ENCODE peak calls at places on chromosomes 2 and 18, in four cellular contexts. L, X, N and V are unnamed samples.

GRCh38 chr2:149741646-149742045 is 154.1 kb upstream of the MMADHC start:
- DNase-seq in L (peak; percentile 89), N (peak; percentile 76), X (no peak), V (peak; percentile 59)

GRCh38 chr2:223797811-223798721 is 39.3 kb downstream of the AP1S3 start:
- DNase-seq in N (no peak), X (no peak), L (peak; percentile 62), V (peak; percentile 16)

GRCh38 chr2:182862003-182862402 is 4.4 kb downstream of the FRZB start:
- DNase-seq in X (no peak), N (no peak), L (no peak), V (no peak)

GRCh38 chr2:12767541-12767940 is 50.8 kb downstream of the TRIB2 start:
- DNase-seq in X (no peak), N (no peak), L (no peak), V (no peak)

GRCh38 chr2:127324635-127325034 is 30.7 kb upstream of the ERCC3 start:
- DNase-seq in L (peak; percentile 57), X (no peak), N (peak; percentile 5), V (no peak)

GRCh38 chr2:158501301-158501700 is 44.5 kb downstream of the PKP4 start:
- DNase-seq in L (no peak), N (no peak), X (no peak), V (peak; percentile 11)

GRCh38 chr2:75481041-75481836 is 79.5 kb downstream of the EVA1A start:
- DNase-seq in N (no peak), X (no peak), L (no peak), V (peak; percentile 26)

GRCh38 chr2:97644023-97644717 is 1.7 kb upstream of the COX5B start:
- DNase-seq in N (no peak), L (no peak), X (no peak), V (no peak)

GRCh38 chr18:2114765-2115164 is 456.5 kb downstream of the METTL4 start:
- DNase-seq in L (no peak), X (no peak), N (no peak), V (no peak)

GRCh38 chr2:110211938-110212858 is at the start of gene MTLN:
- DNase-seq in N (no peak), X (peak; percentile 39), L (no peak), V (peak; percentile 76)

GRCh38 chr2:102436284-102436683 is 13.3 kb downstream of the IL18RAP start:
- DNase-seq in X (peak; percentile 5), N (peak; percentile 61), L (peak; percentile 34), V (no peak)

GRCh38 chr2:20925265-20925889 is 102.5 kb upstream of the LDAH start:
- DNase-seq in N (no peak), X (no peak), L (no peak), V (peak; percentile 8)

GRCh38 chr2:113174369-113174735 is 581 bp downstream of the PSD4 start:
- DNase-seq in L (no peak), N (no peak), X (no peak), V (no peak)

GRCh38 chr2:60519259-60519863 is 34.1 kb downstream of the BCL11A start:
- DNase-seq in N (no peak), L (no peak), X (no peak), V (no peak)

GRCh38 chr2:241025639-241026038 is 27.2 kb downstream of the SNED1 start:
- DNase-seq in X (no peak), N (no peak), L (no peak), V (no peak)

GRCh38 chr2:20674974-20675679 is 8.2 kb downstream of the GDF7 start:
- DNase-seq in X (no peak), N (peak; percentile 25), L (peak; percentile 65), V (peak; percentile 89)

GRCh38 chr2:109024477-109024876 is 35.5 kb upstream of the EDAR start:
- DNase-seq in L (no peak), X (no peak), N (no peak), V (no peak)

GRCh38 chr2:182426082-182426914 is 538 bp downstream of the PDE1A start:
- DNase-seq in X (no peak), N (no peak), L (no peak), V (no peak)

GRCh38 chr2:216508229-216508628 is 9.6 kb downstream of the RPL37A start:
- DNase-seq in N (no peak), X (no peak), L (no peak), V (no peak)

GRCh38 chr2:133266075-133266925 is 302.0 kb downstream of the NCKAP5 start:
- DNase-seq in X (no peak), L (no peak), N (no peak), V (peak; percentile 35)

GRCh38 chr18:13176847-13177246 is 41.7 kb upstream of the LDLRAD4 start:
- DNase-seq in X (no peak), L (no peak), N (no peak), V (no peak)
- H3K4me3 ChIP-seq in X (no peak overlapping the region), L (no peak overlapping the region), N (no peak overlapping the region), V (no peak overlapping the region)

DNA sequence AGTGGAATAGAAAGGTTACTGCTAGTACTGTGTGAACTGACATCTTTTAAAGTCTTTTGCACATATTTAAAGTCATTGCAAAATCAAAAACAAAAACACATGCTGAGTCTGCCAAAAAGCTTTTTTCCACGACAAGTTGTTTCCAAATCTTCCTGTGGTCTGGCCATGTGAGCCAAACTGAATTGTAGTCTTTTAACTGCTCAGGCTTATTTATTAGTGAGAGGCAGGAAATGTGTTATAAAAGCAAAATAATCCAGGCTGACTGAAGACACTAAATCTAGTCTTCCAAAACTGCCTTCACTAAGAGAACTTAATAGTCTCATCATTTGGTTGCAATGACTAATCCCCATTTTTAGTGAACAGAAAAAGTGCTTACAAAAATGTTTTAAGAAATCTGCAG is 2.3 kb downstream of the KRCC1 start:
- DNase-seq in X (no peak), N (no peak), L (no peak), V (no peak)
- H3K4me3 ChIP-seq in X (no peak overlapping the region), N (no peak overlapping the region), L (no peak overlapping the region), V (no peak overlapping the region)

GRCh38 chr18:31042391-31043181 is at the start of gene DSC3:
- DNase-seq in N (no peak), L (no peak), X (no peak), V (no peak)

GRCh38 chr18:31043709-31044108 is 1.2 kb upstream of the DSC3 start:
- DNase-seq in L (no peak), X (no peak), N (no peak), V (no peak)

GRCh38 chr18:31040982-31041345 is 1.6 kb downstream of the DSC3 start:
- DNase-seq in L (no peak), N (no peak), X (no peak), V (no peak)

GRCh38 chr18:31041346-31042067 is 1.0 kb downstream of the DSC3 start:
- DNase-seq in L (no peak), X (no peak), N (no peak), V (no peak)

GRCh38 chr18:31042068-31042390 is 513 bp downstream of the DSC3 start:
- DNase-seq in L (no peak), X (no peak), N (no peak), V (no peak)
- H3K4me3 ChIP-seq in L (peak overlapping the region; percentile 39), X (no peak overlapping the region), N (peak overlapping the region; percentile 40), V (no peak overlapping the region)

GRCh38 chr2:201234167-201235139 is 25.9 kb upstream of the CASP8 start:
- DNase-seq in N (no peak), X (no peak), L (peak; percentile 13), V (no peak)

GRCh38 chr2:201233192-201234166 is 26.9 kb upstream of the CASP8 start:
- DNase-seq in L (no peak), X (peak; percentile 73), N (no peak), V (peak; percentile 70)

GRCh38 chr2:201232125-201232815 is 28.1 kb upstream of the CASP8 start:
- DNase-seq in N (peak; percentile 77), L (peak; percentile 44), X (peak; percentile 81), V (peak; percentile 90)

GRCh38 chr2:201237486-201238241 is 22.7 kb upstream of the CASP8 start:
- DNase-seq in X (no peak), N (no peak), L (no peak), V (peak; percentile 36)

DNA sequence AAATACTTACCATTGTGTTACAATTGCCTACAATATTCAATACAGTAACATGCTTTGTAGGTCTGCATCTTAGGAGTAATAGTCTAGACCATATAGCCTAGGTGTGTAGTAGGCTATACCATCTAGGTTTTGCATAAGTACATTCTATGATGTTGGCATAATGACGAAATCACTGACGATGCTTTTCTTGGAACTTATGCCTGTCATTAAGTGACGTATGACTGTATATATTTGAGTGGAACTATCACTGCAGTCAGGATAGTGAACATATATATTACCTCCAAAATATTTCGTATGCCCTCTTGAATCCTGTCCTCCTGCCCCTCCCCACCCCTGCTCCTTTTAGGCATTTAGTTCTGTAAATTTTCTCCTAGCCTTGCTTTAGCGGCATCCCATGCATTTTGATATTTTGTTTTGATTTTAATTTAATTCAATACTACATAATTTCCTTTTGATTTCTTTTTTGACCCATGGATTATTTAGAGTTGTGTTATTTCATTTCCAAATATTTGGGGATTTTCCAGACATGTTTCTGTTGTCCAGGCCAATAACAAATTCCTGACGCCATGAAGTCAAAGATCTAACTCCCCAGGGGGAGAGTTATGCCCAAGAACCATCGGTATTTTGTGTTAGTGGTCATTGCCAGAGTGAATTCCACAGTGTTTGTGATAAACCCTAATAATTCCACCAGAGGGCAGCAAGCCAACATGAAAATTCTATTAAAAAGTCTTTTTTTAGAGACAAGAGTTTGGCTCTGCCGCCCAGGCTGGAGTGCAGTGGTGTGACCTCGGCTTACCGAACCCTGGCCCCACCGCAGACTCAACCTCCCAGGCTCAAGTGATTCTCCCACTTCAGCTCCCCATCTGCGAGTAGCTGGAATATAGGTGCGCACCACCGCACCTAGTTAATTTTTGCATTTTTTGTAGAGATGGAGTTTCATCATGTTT is 24.2 kb upstream of the CASP8 start:
- DNase-seq in L (peak; percentile 84), N (no peak), X (peak; percentile 28), V (peak; percentile 55)
- H3K4me3 ChIP-seq in L (no peak overlapping the region), N (no peak overlapping the region), X (peak overlapping the region; percentile 56), V (no peak overlapping the region)

DNA sequence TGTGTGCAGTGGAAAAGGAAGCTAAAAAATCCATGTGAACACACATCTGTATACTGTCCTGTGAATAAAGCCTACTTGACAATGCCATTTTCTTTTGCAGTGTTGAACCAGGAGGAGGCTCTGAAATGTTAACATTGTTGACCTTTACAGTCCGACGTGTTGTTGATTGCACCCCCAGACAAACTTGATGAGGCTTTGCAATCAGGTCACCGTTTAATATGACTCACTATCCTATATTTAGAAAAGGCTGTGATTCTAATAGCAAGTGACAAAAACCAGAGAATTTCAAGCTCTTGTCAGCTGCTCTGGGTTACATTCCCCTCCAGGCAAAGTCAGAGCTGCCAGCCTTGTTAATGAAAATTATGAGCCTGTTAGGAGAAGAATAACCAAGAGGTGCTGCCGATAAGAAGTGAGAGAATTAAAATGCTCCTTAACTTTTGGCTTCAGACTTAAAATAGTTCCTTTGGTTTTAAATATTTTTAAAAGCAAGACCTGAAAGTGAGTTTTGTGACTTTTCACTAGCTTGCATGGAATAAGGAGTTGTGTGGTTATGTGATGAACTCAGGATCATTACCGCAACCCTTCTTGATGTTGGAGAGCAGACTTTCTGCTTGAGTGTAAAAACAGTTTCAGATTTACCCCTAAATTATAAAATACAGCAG is 162.1 kb downstream of the QPCT start:
- DNase-seq in X (no peak), N (peak; percentile 7), L (no peak), V (no peak)
- H3K4me3 ChIP-seq in X (no peak overlapping the region), N (no peak overlapping the region), L (no peak overlapping the region), V (no peak overlapping the region)

GRCh38 chr2:176637497-176638166 is 368.4 kb downstream of the MTX2 start:
- DNase-seq in L (no peak), X (no peak), N (no peak), V (peak; percentile 87)
- H3K4me3 ChIP-seq in L (peak overlapping the region; percentile 51), X (peak overlapping the region; percentile 57), N (peak overlapping the region; percentile 46), V (peak overlapping the region; percentile 61)